ENCODE peak calls at places on chromosome X, in six cellular contexts. J is GM12892, X is K562, U is H1, A is GM12878, M is HepG2. Q is an unnamed sample.

GRCh38 chrX:107721318-107721717 is 54.3 kb downstream of the TSC22D3 start:
- DNase-seq in J (no peak), X (no peak), U (no peak), A (no peak), M (no peak), Q (no peak)

GRCh38 chrX:133948895-133949294 is 36.5 kb downstream of the GPC3 start:
- DNase-seq in J (no peak), X (no peak), U (no peak), A (no peak), M (no peak), Q (no peak)

GRCh38 chrX:49172280-49172780 is 632 bp downstream of the PLP2 start:
- DNase-seq in J (no peak), X (peak; percentile 53), U (no peak), A (no peak), M (no peak), Q (peak; percentile 52)

GRCh38 chrX:71158603-71159002 is 14.0 kb downstream of the NLGN3 start:
- DNase-seq in J (no peak), X (no peak), U (no peak), A (no peak), M (no peak), Q (no peak)

GRCh38 chrX:133676344-133677122 is 261.2 kb upstream of the GPC4 start:
- DNase-seq in J (no peak), X (no peak), U (no peak), A (no peak), M (peak; percentile 53), Q (no peak)

GRCh38 chrX:25012793-25013592 is 2.8 kb downstream of the ARX start:
- DNase-seq in J (no peak), X (peak; percentile 30), U (no peak), A (no peak), M (no peak), Q (no peak)

GRCh38 chrX:144612076-144612475 is 635.2 kb upstream of the SPANXN1 start:
- DNase-seq in J (no peak), X (no peak), U (no peak), A (no peak), M (no peak), Q (no peak)

GRCh38 chrX:101803451-101803850 is 128.4 kb downstream of the ZMAT1 start:
- DNase-seq in J (no peak), X (no peak), U (no peak), A (no peak), M (no peak), Q (no peak)

GRCh38 chrX:31435592-31435991 is 363.8 kb upstream of the FTHL17 start:
- DNase-seq in J (no peak), X (no peak), U (peak; percentile 56), A (no peak), M (no peak), Q (no peak)

GRCh38 chrX:43880439-43880838 is 1.8 kb downstream of the MAOB start:
- DNase-seq in J (no peak), X (no peak), U (no peak), A (no peak), M (no peak), Q (no peak)

GRCh38 chrX:129360175-129360574 is 163.1 kb downstream of the SMARCA1 start:
- DNase-seq in J (no peak), X (peak; percentile 29), U (no peak), A (peak; percentile 21), M (peak; percentile 61), Q (peak; percentile 3)

GRCh38 chrX:49165901-49166881 is 3.6 kb downstream of the MAGIX start:
- DNase-seq in J (no peak), X (peak; percentile 49), U (peak; percentile 83), A (peak; percentile 60), M (no peak), Q (no peak)

GRCh38 chrX:49066690-49067089 is 7.1 kb downstream of the PRAF2 start:
- DNase-seq in J (no peak), X (no peak), U (no peak), A (no peak), M (no peak), Q (no peak)

GRCh38 chrX:109190542-109190941 is 291.3 kb downstream of the GUCY2F start:
- DNase-seq in J (no peak), X (no peak), U (no peak), A (no peak), M (no peak), Q (no peak)

GRCh38 chrX:5998901-5999300 is 229.8 kb downstream of the NLGN4X start:
- DNase-seq in J (no peak), X (no peak), U (no peak), A (no peak), M (no peak), Q (no peak)

GRCh38 chrX:20217279-20217678 is 49.4 kb downstream of the RPS6KA3 start:
- DNase-seq in J (no peak), X (no peak), U (no peak), A (no peak), M (no peak), Q (no peak)

GRCh38 chrX:13761606-13762005 is 27.1 kb downstream of the OFD1 start:
- DNase-seq in J (no peak), X (peak; percentile 13), U (no peak), A (no peak), M (no peak), Q (peak; percentile 26)

GRCh38 chrX:78024349-78025108 is 55.1 kb upstream of the PGAM4 start:
- DNase-seq in J (peak; percentile 18), X (peak; percentile 32), U (no peak), A (no peak), M (peak; percentile 45), Q (peak; percentile 18)

GRCh38 chrX:148322906-148323305 is 177.5 kb upstream of the AFF2 start:
- DNase-seq in J (no peak), X (no peak), U (no peak), A (no peak), M (no peak), Q (no peak)

GRCh38 chrX:97367149-97367548 is 483.4 kb downstream of the RPA4 start:
- DNase-seq in J (no peak), X (no peak), U (no peak), A (no peak), M (no peak), Q (no peak)

DNA sequence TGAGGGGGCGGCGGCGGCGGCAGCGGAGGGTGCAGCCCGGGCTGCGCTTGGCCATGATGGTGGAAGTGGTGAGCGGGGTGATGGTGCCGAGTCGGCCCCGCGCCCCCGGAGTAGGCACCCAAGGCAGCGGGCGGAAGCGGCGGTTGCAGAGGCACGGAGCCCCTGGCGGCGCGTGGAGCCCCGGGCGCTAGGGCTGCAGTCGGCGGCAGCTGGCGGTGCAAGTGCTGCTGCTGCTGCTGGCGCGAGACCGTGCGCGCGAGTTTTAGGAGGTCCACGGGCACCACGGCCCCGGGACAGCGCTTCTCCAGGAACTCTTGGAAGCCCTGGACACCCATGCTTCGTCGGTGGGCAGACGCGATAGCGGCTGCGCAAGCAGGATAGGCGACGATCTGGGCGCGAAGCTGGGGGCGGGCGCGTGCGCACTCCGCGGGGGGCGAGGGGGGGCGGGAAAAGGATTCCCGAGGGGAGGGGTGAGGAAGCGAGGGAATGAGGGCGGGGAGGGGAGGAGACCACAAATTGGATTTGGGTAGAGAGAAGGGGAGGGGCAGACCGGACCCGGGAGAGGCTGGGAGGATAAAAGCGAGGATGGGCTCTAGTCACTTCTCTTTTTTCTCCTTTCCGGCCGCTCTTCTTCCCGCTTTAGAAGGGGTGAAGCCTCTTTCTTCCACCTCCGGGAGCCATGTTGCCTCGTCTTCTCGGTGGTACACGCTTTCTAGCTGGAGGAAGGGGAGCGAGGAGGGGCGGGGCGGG is at the start of gene FAM120C:
- DNase-seq in J (peak; percentile 57), X (peak; percentile 82), U (no peak), A (peak; percentile 40), M (peak; percentile 51), Q (peak; percentile 50)
- TF ChIP-seq POLR2A in J (no peak), X (no peak), U (peak; percentile 49), A (peak; percentile 75), M (peak; percentile 73), Q (no peak)

DNA sequence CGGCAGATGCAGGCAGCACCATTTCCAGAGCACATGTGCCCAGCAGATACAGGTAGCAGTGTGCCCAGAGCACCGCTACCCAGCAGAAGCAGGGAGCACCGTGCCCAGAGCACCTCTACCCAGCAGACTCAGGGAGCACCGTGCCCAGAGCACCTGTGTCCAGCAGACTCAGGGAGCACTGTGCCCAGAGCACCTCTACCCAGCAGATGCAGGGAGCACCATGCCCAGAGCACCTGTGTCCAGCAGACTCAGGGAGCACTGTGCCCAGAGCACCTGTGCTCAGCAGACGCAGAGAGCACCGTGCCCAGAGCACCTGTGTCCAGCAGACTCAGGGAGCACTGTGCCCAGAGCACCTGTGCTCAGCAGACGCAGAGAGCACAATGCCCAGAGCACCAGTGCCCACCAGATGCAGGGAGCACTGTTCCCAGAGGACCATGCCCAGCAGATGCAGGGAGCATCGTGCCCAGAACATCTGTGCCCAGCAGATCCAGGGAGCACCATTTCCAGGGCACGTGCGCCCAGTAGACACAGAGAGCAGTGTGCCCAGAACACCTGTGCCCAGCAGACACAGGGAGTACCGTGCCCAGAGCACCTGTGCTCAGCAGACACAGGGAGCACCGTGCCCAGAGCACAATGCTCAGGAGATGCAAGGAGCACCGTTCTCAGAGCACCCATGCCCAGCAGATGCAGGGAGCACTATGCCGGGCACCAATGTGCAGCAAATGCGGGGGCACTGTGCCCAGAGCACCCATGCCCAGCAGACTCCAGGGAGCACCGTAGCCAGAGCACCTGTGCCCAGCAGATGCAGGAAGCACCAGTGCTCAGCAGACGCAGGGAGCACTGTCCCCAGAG is 236.4 kb downstream of the DHRSX start:
- DNase-seq in J (no peak), X (no peak), U (no peak), A (no peak), M (no peak), Q (no peak)
- TF ChIP-seq TAF1 in J (peak; percentile 39), X (no peak), U (no peak), A (no peak), M (no peak), Q (no peak)

DNA sequence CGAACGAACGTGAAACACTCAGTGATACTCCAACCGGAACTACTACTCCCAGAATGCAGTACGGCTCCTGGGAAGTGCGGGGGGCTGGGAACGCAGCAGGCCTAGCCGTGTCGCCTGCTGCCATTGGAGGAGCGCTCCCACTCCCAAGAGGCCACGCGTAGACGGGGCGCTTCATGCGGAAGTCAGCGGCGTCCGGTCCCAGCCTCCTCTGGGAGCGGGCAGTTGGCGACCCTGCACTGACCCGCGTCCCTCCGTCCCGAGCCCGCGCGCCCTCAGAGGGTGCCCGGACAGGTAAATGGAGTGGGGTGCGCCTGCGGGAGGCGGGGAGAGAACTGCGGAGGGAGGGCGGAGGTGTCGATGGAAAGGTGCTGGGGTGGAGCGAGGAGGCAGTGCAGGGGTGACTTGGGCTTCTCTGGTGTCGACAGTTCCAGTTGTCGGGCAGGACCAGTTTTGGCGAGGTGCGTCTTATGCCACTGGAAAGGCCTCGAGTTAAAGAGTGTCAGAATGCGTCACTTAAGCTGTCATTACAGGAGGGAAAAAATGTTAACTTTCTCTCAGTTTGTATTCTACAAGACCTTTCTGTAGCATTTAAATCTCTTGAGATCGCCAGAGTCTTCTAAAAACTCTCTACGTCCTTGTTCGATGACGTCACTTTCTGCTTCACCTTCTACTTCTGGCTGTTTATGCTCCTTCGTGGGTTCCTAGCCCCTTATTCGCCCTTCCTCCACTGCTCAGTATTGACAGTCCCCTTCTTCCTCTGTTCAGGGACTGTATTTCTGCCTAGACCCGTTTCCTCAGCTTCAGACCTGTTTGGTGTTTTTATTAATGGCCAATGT is at the start of gene VAMP7:
- DNase-seq in J (peak; percentile 38), X (peak; percentile 89), U (peak; percentile 51), A (peak; percentile 59), M (peak; percentile 78), Q (peak; percentile 53)
- TF ChIP-seq POLR2A in J (peak; percentile 82), X (peak; percentile 96), U (no peak), A (peak; percentile 95), M (peak; percentile 87), Q (peak; percentile 80)

GRCh38 chrX:15349046-15349445 is 13.7 kb upstream of the PIGA start:
- DNase-seq in J (no peak), X (peak; percentile 13), U (no peak), A (no peak), M (peak; percentile 55), Q (no peak)

GRCh38 chrX:15356444-15356843 is 21.1 kb upstream of the PIGA start:
- DNase-seq in J (no peak), X (no peak), U (no peak), A (no peak), M (no peak), Q (no peak)

GRCh38 chrX:15350329-15350996 is 15.1 kb upstream of the PIGA start:
- DNase-seq in J (no peak), X (no peak), U (no peak), A (no peak), M (no peak), Q (no peak)
- TF ChIP-seq TAF1 in J (no peak), X (no peak), U (no peak), A (no peak), M (no peak), Q (no peak)